ENCODE peak calls at places on chromosome 15, in eight cellular contexts. One of them, this sample, is unnamed.

GRCh38 chr15:99118801-99119546 is 14.1 kb downstream of the SYNM start:
- DNase-seq in astrocyte: no peak
- DNase-seq in ovary: no peak
- DNase-seq in H9: no peak
- DNase-seq in uterus: no peak
- DNase-seq in WTC11: no peak
- DNase-seq in GM12864: no peak
- DNase-seq in progenitor cell of endocrine pancreas: no peak
- DNase-seq in this sample: no peak

GRCh38 chr15:67607959-67608605 is 65.6 kb downstream of the MAP2K5 start:
- DNase-seq in WTC11: no peak
- DNase-seq in ovary: no peak
- DNase-seq in uterus: no peak
- DNase-seq in GM12864: no peak
- DNase-seq in astrocyte: no peak
- DNase-seq in H9: no peak
- DNase-seq in progenitor cell of endocrine pancreas: no peak
- DNase-seq in this sample: no peak

GRCh38 chr15:96473556-96473955 is 143.1 kb downstream of the NR2F2 start:
- DNase-seq in ovary: no peak
- DNase-seq in uterus: no peak
- DNase-seq in WTC11: no peak
- DNase-seq in progenitor cell of endocrine pancreas: no peak
- DNase-seq in astrocyte: no peak
- DNase-seq in H9: no peak
- DNase-seq in GM12864: no peak
- DNase-seq in this sample: no peak

GRCh38 chr15:92580521-92580920 is 75.1 kb downstream of the FAM174B start:
- DNase-seq in WTC11: no peak
- DNase-seq in H9: no peak
- DNase-seq in astrocyte: no peak
- DNase-seq in uterus: no peak
- DNase-seq in progenitor cell of endocrine pancreas: no peak
- DNase-seq in GM12864: no peak
- DNase-seq in ovary: no peak
- DNase-seq in this sample: no peak

GRCh38 chr15:90266485-90266884 is 1.0 kb downstream of the NGRN start:
- DNase-seq in uterus: no peak
- DNase-seq in GM12864: no peak
- DNase-seq in WTC11: no peak
- DNase-seq in H9: no peak
- DNase-seq in ovary: no peak
- DNase-seq in progenitor cell of endocrine pancreas: no peak
- DNase-seq in astrocyte: no peak
- DNase-seq in this sample: no peak

GRCh38 chr15:97084650-97085049 is 754.1 kb downstream of the NR2F2 start:
- DNase-seq in GM12864: no peak
- DNase-seq in progenitor cell of endocrine pancreas: no peak
- DNase-seq in H9: no peak
- DNase-seq in ovary: no peak
- DNase-seq in astrocyte: peak; percentile 56
- DNase-seq in uterus: no peak
- DNase-seq in WTC11: no peak
- DNase-seq in this sample: no peak

GRCh38 chr15:80586141-80586540 is 109.0 kb upstream of the ABHD17C start:
- DNase-seq in ovary: no peak
- DNase-seq in astrocyte: no peak
- DNase-seq in uterus: no peak
- DNase-seq in progenitor cell of endocrine pancreas: no peak
- DNase-seq in H9: no peak
- DNase-seq in GM12864: no peak
- DNase-seq in WTC11: no peak
- DNase-seq in this sample: no peak

GRCh38 chr15:89874926-89875564 is 18.7 kb downstream of the AP3S2 start:
- DNase-seq in uterus: peak; percentile 62
- DNase-seq in ovary: peak; percentile 83
- DNase-seq in WTC11: peak; percentile 85
- DNase-seq in GM12864: no peak
- DNase-seq in H9: peak; percentile 84
- DNase-seq in progenitor cell of endocrine pancreas: peak; percentile 71
- DNase-seq in astrocyte: peak; percentile 34
- DNase-seq in this sample: peak; percentile 84

GRCh38 chr15:35725353-35725752 is 179.4 kb upstream of the DPH6 start:
- DNase-seq in uterus: no peak
- DNase-seq in progenitor cell of endocrine pancreas: no peak
- DNase-seq in H9: no peak
- DNase-seq in ovary: no peak
- DNase-seq in GM12864: no peak
- DNase-seq in WTC11: no peak
- DNase-seq in astrocyte: peak; percentile 78
- DNase-seq in this sample: no peak

GRCh38 chr15:60052796-60053195 is 48.7 kb downstream of the FOXB1 start:
- DNase-seq in H9: no peak
- DNase-seq in WTC11: no peak
- DNase-seq in uterus: no peak
- DNase-seq in ovary: no peak
- DNase-seq in progenitor cell of endocrine pancreas: no peak
- DNase-seq in GM12864: no peak
- DNase-seq in astrocyte: no peak
- DNase-seq in this sample: no peak

GRCh38 chr15:51094606-51095569 is at the start of gene TNFAIP8L3:
- DNase-seq in astrocyte: no peak
- DNase-seq in ovary: peak; percentile 69
- DNase-seq in uterus: peak; percentile 62
- DNase-seq in H9: peak; percentile 46
- DNase-seq in progenitor cell of endocrine pancreas: no peak
- DNase-seq in WTC11: peak; percentile 35
- DNase-seq in GM12864: no peak
- DNase-seq in this sample: peak; percentile 42

GRCh38 chr15:58201536-58201935 is 63.4 kb downstream of the AQP9 start:
- DNase-seq in astrocyte: peak; percentile 44
- DNase-seq in uterus: no peak
- DNase-seq in progenitor cell of endocrine pancreas: no peak
- DNase-seq in H9: no peak
- DNase-seq in WTC11: no peak
- DNase-seq in ovary: no peak
- DNase-seq in GM12864: no peak
- DNase-seq in this sample: no peak

GRCh38 chr15:93235321-93235720 is 146.3 kb upstream of the RGMA start:
- DNase-seq in ovary: no peak
- DNase-seq in astrocyte: no peak
- DNase-seq in uterus: no peak
- DNase-seq in GM12864: no peak
- DNase-seq in H9: no peak
- DNase-seq in WTC11: no peak
- DNase-seq in progenitor cell of endocrine pancreas: no peak
- DNase-seq in this sample: no peak

GRCh38 chr15:54288049-54288448 is 309.8 kb downstream of the UNC13C start:
- DNase-seq in WTC11: no peak
- DNase-seq in astrocyte: no peak
- DNase-seq in ovary: no peak
- DNase-seq in H9: no peak
- DNase-seq in uterus: no peak
- DNase-seq in GM12864: no peak
- DNase-seq in progenitor cell of endocrine pancreas: no peak
- DNase-seq in this sample: no peak

GRCh38 chr15:91268510-91268909 is 168.5 kb downstream of the SV2B start:
- DNase-seq in ovary: no peak
- DNase-seq in progenitor cell of endocrine pancreas: no peak
- DNase-seq in WTC11: peak; percentile 64
- DNase-seq in H9: peak; percentile 64
- DNase-seq in uterus: no peak
- DNase-seq in astrocyte: no peak
- DNase-seq in GM12864: no peak
- DNase-seq in this sample: no peak

GRCh38 chr15:57364282-57365007 is 11.9 kb upstream of the CGNL1 start:
- DNase-seq in GM12864: no peak
- DNase-seq in ovary: no peak
- DNase-seq in progenitor cell of endocrine pancreas: no peak
- DNase-seq in astrocyte: no peak
- DNase-seq in uterus: no peak
- DNase-seq in WTC11: peak; percentile 56
- DNase-seq in H9: peak; percentile 72
- DNase-seq in this sample: no peak

DNA sequence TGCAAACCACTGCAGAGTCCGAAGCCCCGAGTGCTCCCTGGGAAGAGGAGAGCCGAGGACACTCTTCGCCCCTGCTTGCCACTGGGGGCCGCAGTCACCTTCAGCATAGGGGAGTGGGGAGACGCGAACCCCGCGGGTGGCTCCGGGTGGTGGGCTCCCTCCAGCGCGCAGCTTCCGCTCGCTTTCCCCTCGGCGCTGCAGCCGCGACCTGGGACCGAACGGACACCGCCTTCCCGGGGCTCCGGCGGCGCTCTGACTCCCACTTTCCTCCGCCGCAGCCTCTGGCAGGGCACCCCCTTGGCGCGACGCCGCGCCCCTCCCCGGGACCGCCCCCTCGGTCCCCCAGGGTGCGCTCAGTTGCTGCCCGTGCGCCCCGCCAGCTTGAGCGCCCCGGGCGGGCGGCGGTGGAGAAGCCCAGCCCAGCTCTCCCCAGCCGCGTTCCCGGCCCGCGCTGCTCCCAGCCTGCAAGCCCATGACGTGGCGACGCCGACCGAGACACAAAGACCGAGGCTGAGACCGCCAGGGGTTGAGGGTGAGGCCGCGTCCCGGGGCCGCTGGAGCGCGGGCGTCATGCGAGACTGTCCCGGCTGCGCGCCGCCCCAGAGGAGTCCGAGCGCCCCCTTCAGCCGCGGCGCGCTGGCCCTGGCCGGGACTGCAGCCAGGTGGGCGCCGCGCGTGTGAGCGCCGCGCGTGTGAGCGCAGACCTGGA is at the start of gene MINAR1:
- DNase-seq in WTC11: peak; percentile 47
- DNase-seq in ovary: peak; percentile 24
- DNase-seq in uterus: no peak
- DNase-seq in progenitor cell of endocrine pancreas: peak; percentile 66
- DNase-seq in GM12864: no peak
- DNase-seq in astrocyte: peak; percentile 57
- DNase-seq in H9: peak; percentile 47
- DNase-seq in this sample: peak; percentile 65
- TF ChIP-seq CTCF in WTC11: no peak
- TF ChIP-seq CTCF in ovary: no peak
- TF ChIP-seq CTCF in uterus: no peak
- TF ChIP-seq CTCF in progenitor cell of endocrine pancreas: peak; percentile 52
- TF ChIP-seq CTCF in GM12864: no peak
- TF ChIP-seq CTCF in astrocyte: no peak
- TF ChIP-seq CTCF in H9: peak; percentile 50
- TF ChIP-seq CTCF in this sample: peak; percentile 2

GRCh38 chr15:77094397-77095030 is 23.6 kb upstream of the TSPAN3 start:
- DNase-seq in WTC11: peak; percentile 65
- DNase-seq in ovary: no peak
- DNase-seq in progenitor cell of endocrine pancreas: no peak
- DNase-seq in astrocyte: no peak
- DNase-seq in GM12864: no peak
- DNase-seq in uterus: no peak
- DNase-seq in H9: peak; percentile 65
- DNase-seq in this sample: no peak
- TF ChIP-seq CTCF in WTC11: no peak
- TF ChIP-seq CTCF in ovary: no peak
- TF ChIP-seq CTCF in progenitor cell of endocrine pancreas: peak; percentile 22
- TF ChIP-seq CTCF in astrocyte: peak; percentile 18
- TF ChIP-seq CTCF in GM12864: peak; percentile 43
- TF ChIP-seq CTCF in uterus: no peak
- TF ChIP-seq CTCF in H9: peak; percentile 74
- TF ChIP-seq CTCF in this sample: no peak

DNA sequence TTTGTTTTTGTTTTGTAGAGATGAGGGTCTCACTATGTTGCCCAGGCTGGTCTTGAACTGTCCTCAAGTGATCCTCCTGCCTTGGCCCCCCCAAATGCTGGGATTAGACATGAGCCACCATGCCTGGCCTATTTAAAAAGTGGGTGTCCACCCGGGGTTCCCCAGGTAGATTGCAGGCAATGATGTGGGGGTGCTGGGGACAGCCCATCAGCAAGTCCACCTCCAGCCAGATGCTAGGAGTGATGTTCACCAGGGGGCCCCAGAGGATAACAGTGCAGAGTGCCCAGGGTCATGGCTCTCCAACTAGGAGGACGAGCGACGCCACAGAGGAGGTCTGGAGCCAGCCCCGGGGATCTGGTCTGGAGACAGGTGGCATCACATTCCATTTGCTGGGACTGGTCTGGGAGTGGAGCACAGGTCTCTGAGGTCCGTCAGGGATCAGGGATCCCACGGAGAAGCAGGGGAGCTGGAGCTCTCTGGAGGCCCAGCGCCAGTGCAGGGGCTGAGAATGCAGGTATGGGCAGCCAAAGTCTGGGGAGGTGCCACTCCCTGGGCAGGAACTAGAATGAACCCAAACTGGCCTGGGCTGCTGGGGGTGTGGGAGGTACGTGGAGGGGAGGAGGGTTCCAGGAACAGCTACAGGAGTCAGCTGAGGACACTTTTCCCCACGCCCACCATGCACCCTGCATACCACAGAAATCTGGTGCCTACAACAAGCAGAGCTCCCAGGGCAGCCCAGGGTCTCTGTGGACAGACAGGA is 51.2 kb upstream of the PCSK6 start:
- DNase-seq in progenitor cell of endocrine pancreas: no peak
- DNase-seq in astrocyte: no peak
- DNase-seq in WTC11: no peak
- DNase-seq in uterus: no peak
- DNase-seq in ovary: no peak
- DNase-seq in GM12864: no peak
- DNase-seq in H9: peak; percentile 22
- DNase-seq in this sample: no peak
- TF ChIP-seq CTCF in progenitor cell of endocrine pancreas: no peak
- TF ChIP-seq CTCF in astrocyte: no peak
- TF ChIP-seq CTCF in WTC11: no peak
- TF ChIP-seq CTCF in uterus: no peak
- TF ChIP-seq CTCF in ovary: no peak
- TF ChIP-seq CTCF in GM12864: no peak
- TF ChIP-seq CTCF in H9: no peak
- TF ChIP-seq CTCF in this sample: no peak

GRCh38 chr15:64906402-64906801 is 5.3 kb upstream of the ANKDD1A start:
- DNase-seq in astrocyte: no peak
- DNase-seq in uterus: no peak
- DNase-seq in progenitor cell of endocrine pancreas: no peak
- DNase-seq in ovary: no peak
- DNase-seq in H9: no peak
- DNase-seq in WTC11: no peak
- DNase-seq in GM12864: no peak
- DNase-seq in this sample: no peak

GRCh38 chr15:64903331-64903950 is 8.3 kb upstream of the ANKDD1A start:
- DNase-seq in ovary: no peak
- DNase-seq in progenitor cell of endocrine pancreas: no peak
- DNase-seq in WTC11: no peak
- DNase-seq in GM12864: no peak
- DNase-seq in uterus: no peak
- DNase-seq in astrocyte: no peak
- DNase-seq in H9: no peak
- DNase-seq in this sample: no peak

GRCh38 chr15:64905941-64906340 is 5.8 kb upstream of the ANKDD1A start:
- DNase-seq in uterus: no peak
- DNase-seq in WTC11: no peak
- DNase-seq in astrocyte: no peak
- DNase-seq in progenitor cell of endocrine pancreas: no peak
- DNase-seq in GM12864: no peak
- DNase-seq in H9: no peak
- DNase-seq in ovary: no peak
- DNase-seq in this sample: no peak

GRCh38 chr15:64904189-64904588 is 7.5 kb upstream of the ANKDD1A start:
- DNase-seq in progenitor cell of endocrine pancreas: no peak
- DNase-seq in WTC11: no peak
- DNase-seq in GM12864: no peak
- DNase-seq in astrocyte: no peak
- DNase-seq in H9: no peak
- DNase-seq in ovary: no peak
- DNase-seq in uterus: no peak
- DNase-seq in this sample: no peak

GRCh38 chr15:64905119-64905831 is 6.4 kb upstream of the ANKDD1A start:
- DNase-seq in astrocyte: peak; percentile 42
- DNase-seq in progenitor cell of endocrine pancreas: peak; percentile 72
- DNase-seq in H9: peak; percentile 98
- DNase-seq in ovary: peak; percentile 66
- DNase-seq in WTC11: peak; percentile 95
- DNase-seq in GM12864: no peak
- DNase-seq in uterus: peak; percentile 76
- DNase-seq in this sample: no peak
- TF ChIP-seq CTCF in astrocyte: peak; percentile 65
- TF ChIP-seq CTCF in progenitor cell of endocrine pancreas: peak; percentile 73
- TF ChIP-seq CTCF in H9: peak; percentile 86
- TF ChIP-seq CTCF in ovary: peak; percentile 45
- TF ChIP-seq CTCF in WTC11: peak; percentile 64
- TF ChIP-seq CTCF in GM12864: peak; percentile 88
- TF ChIP-seq CTCF in uterus: peak; percentile 91
- TF ChIP-seq CTCF in this sample: peak; percentile 52

This sample was measured in mesothelial cell of epicardium.